ENCODE peak calls at places on chromosomes 5 and 9, in five cellular contexts. X is GM23248, K is fibroblast of lung, Q is neural progenitor cell, T is IMR-90. I is an unnamed sample. For H3K36me3, the result is how much of the 10 kb centered on the place peaks cover.

GRCh38 chr5:53322257-53322656 is 158.2 kb upstream of the FST start:
- DNase-seq in K (peak), Q (no peak), T (peak), X (no peak), I (no peak)

GRCh38 chr9:107992269-107992668 is 502.7 kb upstream of the KLF4 start:
- DNase-seq in X (no peak), T (no peak), K (no peak), Q (no peak), I (no peak)

GRCh38 chr9:132793606-132794580 is 84.2 kb downstream of the AK8 start:
- DNase-seq in X (no peak), T (no peak), K (no peak), Q (no peak), I (no peak)

GRCh38 chr5:175682664-175683063 is 24.8 kb downstream of the HRH2 start:
- DNase-seq in Q (no peak), K (no peak), X (no peak), T (no peak), I (no peak)

GRCh38 chr5:74493426-74493825 is 147.1 kb downstream of the ENC1 start:
- DNase-seq in X (no peak), T (no peak), K (peak), Q (no peak), I (no peak)

GRCh38 chr5:88081877-88082276 is 186.8 kb downstream of the TMEM161B start:
- DNase-seq in T (no peak), Q (no peak), K (no peak), X (no peak), I (no peak)

GRCh38 chr5:180791611-180792213 is 10.9 kb downstream of the MGAT1 start:
- DNase-seq in T (no peak), X (no peak), Q (no peak), K (no peak), I (no peak)

GRCh38 chr5:10573487-10574145 is 9.7 kb downstream of the ANKRD33B start:
- DNase-seq in K (no peak), T (no peak), X (no peak), Q (no peak), I (no peak)

GRCh38 chr9:37903581-37903830 is 421 bp downstream of the SLC25A51 start:
- DNase-seq in K (no peak), Q (no peak), T (no peak), X (peak), I (no peak)

GRCh38 chr9:69397384-69398214 is 72.6 kb downstream of the ENTREP1 start:
- DNase-seq in X (peak), T (no peak), Q (no peak), K (peak), I (no peak)

GRCh38 chr9:2126331-2126789 is 111.2 kb downstream of the SMARCA2 start:
- DNase-seq in X (peak), Q (no peak), K (peak), T (peak), I (no peak)

GRCh38 chr9:123217148-123217585 is 51.2 kb downstream of the STRBP start:
- DNase-seq in T (peak), X (no peak), K (peak), Q (no peak), I (no peak)

GRCh38 chr5:82274343-82275266 is 3.5 kb downstream of the RPS23 start:
- DNase-seq in X (no peak), K (no peak), Q (no peak), T (no peak), I (no peak)

GRCh38 chr9:113154471-113154870 is 3.7 kb downstream of the SLC31A2 start:
- DNase-seq in X (peak), T (peak), K (peak), Q (no peak), I (no peak)

GRCh38 chr5:56601641-56602071 is 213.7 kb upstream of the MAP3K1 start:
- DNase-seq in Q (peak), X (no peak), K (peak), T (peak), I (no peak)

GRCh38 chr9:4116091-4116581 is 183.7 kb downstream of the GLIS3 start:
- DNase-seq in X (peak), K (peak), T (peak), Q (no peak), I (no peak)

GRCh38 chr5:19547640-19548039 is 440.4 kb downstream of the CDH18 start:
- DNase-seq in K (peak), X (peak), Q (no peak), T (peak), I (peak)

GRCh38 chr5:147286296-147286695 is 51.5 kb downstream of the STK32A start:
- DNase-seq in Q (no peak), K (peak), T (no peak), X (no peak), I (no peak)

GRCh38 chr5:168877132-168877895 is 298.1 kb upstream of the PANK3 start:
- DNase-seq in X (no peak), K (no peak), T (no peak), Q (peak), I (no peak)

GRCh38 chr9:117413346-117414219 is 1.3 kb downstream of the ASTN2 start:
- DNase-seq in Q (peak), K (no peak), T (no peak), X (no peak), I (no peak)

GRCh38 chr5:169307648-169308047 is 6.7 kb upstream of the SLIT3 start:
- DNase-seq in K (peak), X (peak), T (no peak), Q (no peak), I (no peak)

GRCh38 chr5:71816307-71816706 is 97.2 kb downstream of the CARTPT start:
- DNase-seq in T (no peak), Q (no peak), X (no peak), K (no peak), I (peak)

GRCh38 chr9:134591573-134591981 is 50.0 kb upstream of the COL5A1 start:
- DNase-seq in X (peak), K (peak), Q (no peak), T (no peak), I (no peak)

GRCh38 chr9:29118555-29118954 is 1545.3 kb upstream of the C9orf72 start:
- DNase-seq in Q (no peak), K (no peak), X (no peak), T (no peak), I (no peak)

GRCh38 chr9:21730899-21731298 is 71.5 kb upstream of the MTAP start:
- DNase-seq in X (peak), K (peak), T (no peak), Q (no peak), I (no peak)

GRCh38 chr5:66828551-66829421 is 232.6 kb downstream of the MAST4 start:
- DNase-seq in X (peak), Q (peak), K (peak), T (peak), I (no peak)

GRCh38 chr9:104993291-104993963 is 65.5 kb upstream of the ABCA1 start:
- DNase-seq in X (peak), K (peak), Q (peak), T (peak), I (no peak)

GRCh38 chr5:142780871-142781270 is 10.7 kb downstream of the ARHGAP26 start:
- DNase-seq in Q (peak), K (no peak), T (no peak), X (no peak), I (no peak)

GRCh38 chr9:88932766-88933165 is 58.5 kb upstream of the S1PR3 start:
- DNase-seq in K (no peak), Q (no peak), T (no peak), X (no peak), I (no peak)

GRCh38 chr9:114141553-114142548 is 13.5 kb upstream of the COL27A1 start:
- DNase-seq in Q (no peak), X (peak), K (peak), T (peak), I (no peak)

DNA sequence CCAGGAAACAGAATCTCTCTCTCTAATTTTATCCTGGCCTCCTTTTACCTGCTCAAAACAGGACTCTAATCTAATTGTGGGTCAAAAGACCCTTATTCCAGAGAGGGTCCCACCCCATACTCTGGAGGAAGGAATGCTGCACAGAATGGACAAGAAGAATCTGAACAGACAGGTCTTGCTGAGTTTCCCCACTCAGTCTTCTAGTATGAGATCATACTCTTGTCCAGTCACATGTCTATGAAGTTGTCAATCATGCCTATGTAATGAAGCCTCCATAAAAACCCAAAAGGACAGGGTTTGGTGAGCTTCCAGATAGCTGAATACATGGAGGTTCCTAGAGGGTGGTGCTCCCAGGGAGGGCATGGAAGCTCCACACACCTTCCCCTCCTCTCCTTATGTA is 123.9 kb upstream of the FER start:
- DNase-seq in Q (no peak), X (no peak), T (no peak), K (no peak), I (no peak)
- H2AFZ ChIP-seq in Q (no peak), X (no peak), T (no peak), K (no peak), I (no peak)

GRCh38 chr5:1820926-1821325 is 19.7 kb downstream of the NDUFS6 start:
- DNase-seq in X (no peak), T (no peak), Q (no peak), K (no peak), I (no peak)

GRCh38 chr5:1821862-1822261 is 20.7 kb downstream of the NDUFS6 start:
- DNase-seq in K (no peak), X (no peak), Q (no peak), T (no peak), I (no peak)

GRCh38 chr5:1819458-1819857 is 18.3 kb downstream of the NDUFS6 start:
- DNase-seq in K (no peak), T (no peak), X (no peak), Q (no peak), I (no peak)

GRCh38 chr5:1818784-1819183 is 17.6 kb downstream of the NDUFS6 start:
- DNase-seq in T (no peak), Q (no peak), X (no peak), K (no peak), I (no peak)

GRCh38 chr5:1820381-1820780 is 19.2 kb downstream of the NDUFS6 start:
- DNase-seq in Q (no peak), K (no peak), X (no peak), T (no peak), I (no peak)
- H3K9ac ChIP-seq in Q (no peak), K (no peak), X (no peak), T (no peak), I (no peak)

DNA sequence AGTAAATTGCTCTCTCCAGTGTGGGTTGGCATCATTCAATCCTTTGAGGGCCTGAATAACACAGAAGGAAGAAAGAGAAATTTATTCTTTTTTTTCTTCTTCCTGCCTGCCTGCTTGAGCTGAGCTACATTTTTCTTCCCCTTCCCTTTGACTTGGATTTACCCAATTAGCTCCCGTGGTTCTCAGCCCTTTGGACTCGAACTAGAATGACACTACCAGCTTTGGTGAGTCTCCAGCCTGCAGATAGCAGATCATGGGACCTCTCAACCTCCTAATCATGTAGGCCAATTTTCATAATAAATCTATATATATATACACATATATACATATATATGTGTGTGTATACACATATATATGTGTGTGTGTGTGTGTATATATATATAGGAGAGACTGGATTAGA is 128.6 kb downstream of the ISOC1 start:
- DNase-seq in Q (no peak), T (no peak), X (no peak), K (no peak), I (no peak)
- H3K36me3 ChIP-seq in Q (under half), T (under half), X (under half), K (under half), I (under half)

GRCh38 chr5:83714780-83715179 is 5.9 kb downstream of the HAPLN1 start:
- DNase-seq in K (no peak), T (no peak), Q (no peak), X (no peak), I (no peak)
- H2AFZ ChIP-seq in K (no peak), T (peak), Q (no peak), X (no peak), I (no peak)

GRCh38 chr5:16902846-16903245 is 33.2 kb downstream of the MYO10 start:
- DNase-seq in Q (no peak), X (peak), K (no peak), T (no peak), I (no peak)

GRCh38 chr5:16897800-16898199 is 38.3 kb downstream of the MYO10 start:
- DNase-seq in Q (peak), T (no peak), K (no peak), X (no peak), I (no peak)

GRCh38 chr5:16899171-16899570 is 36.9 kb downstream of the MYO10 start:
- DNase-seq in Q (no peak), T (no peak), K (no peak), X (no peak), I (no peak)

GRCh38 chr5:16903480-16904300 is 32.4 kb downstream of the MYO10 start:
- DNase-seq in Q (no peak), X (no peak), T (no peak), K (no peak), I (no peak)

DNA sequence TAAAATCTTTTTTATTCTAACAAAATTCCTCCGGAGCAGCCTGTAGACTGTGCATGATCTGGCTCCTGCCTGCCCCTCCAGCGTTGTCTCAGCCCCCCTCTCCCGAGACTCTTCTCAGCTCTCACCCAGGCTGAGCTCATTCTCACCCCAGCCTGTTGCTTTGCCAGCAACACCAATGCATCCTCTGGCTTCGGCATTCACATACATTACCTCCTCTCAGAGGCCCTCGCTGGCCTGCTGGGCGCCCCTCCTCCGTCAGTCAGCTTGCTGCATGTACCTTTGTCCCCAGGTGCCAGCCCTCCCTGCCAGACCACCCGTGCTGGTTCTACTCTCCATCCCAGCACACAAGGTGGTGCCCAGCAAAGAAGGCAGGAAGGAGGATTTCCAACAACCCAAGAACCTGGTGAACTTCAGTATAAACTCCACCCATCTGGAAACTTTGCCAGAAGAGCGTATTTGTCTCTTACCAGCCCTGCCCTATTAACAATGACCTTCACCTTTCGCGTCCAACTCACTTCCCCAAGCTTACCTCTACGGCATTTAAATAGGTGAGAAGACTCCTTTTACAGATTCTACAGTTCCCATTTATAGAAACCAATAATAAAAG is 34.9 kb downstream of the MYO10 start:
- DNase-seq in T (no peak), Q (peak), K (no peak), X (no peak), I (no peak)
- H3K9ac ChIP-seq in T (no peak), Q (no peak), K (no peak), X (no peak), I (no peak)

DNA sequence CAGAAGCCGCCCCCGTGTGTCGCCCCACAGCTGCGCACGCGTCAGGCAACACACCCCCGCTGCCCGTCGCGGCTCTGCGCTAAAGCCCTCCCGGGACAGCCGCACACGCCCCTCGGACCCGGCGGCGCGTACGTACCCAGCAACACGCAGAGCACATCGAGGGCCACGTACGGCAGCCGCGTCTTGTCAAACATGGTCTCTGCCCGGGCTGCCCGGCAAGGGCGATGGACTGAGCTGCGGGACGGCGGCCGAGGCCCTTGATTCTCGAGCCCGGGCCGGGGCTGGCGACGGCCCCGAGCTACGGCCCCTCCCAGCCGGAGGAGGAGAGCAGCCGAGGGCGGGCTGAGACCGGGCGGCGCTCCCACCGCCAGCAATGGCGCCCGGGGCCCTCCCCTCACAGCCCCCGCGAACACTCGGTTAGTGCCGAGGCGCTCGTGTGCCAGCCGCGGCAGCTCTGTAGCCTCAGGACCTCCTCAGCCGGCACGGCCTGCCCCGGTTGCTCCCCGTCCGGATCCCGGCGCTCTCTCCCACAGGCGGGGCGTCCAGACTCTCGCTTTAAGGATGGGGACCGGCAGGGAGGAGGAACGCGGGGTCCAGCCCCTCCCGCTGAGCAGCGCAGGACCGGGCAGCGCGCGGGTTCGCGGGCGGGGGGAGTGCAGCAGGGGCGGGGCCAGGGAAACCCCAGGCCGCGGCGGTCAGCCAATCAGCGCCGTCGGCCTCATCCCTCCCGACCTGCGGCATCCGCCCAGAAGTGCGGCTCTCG is at the start of gene PLPP1:
- DNase-seq in T (peak), K (peak), X (peak), Q (peak), I (peak)
- H3K36me3 ChIP-seq in T (under half), K (under half), X (under half), Q (under half), I (under half)

GRCh38 chr9:137046094-137046787 is at the start of gene NPDC1:
- DNase-seq in K (peak), T (peak), Q (peak), X (peak), I (no peak)
- H2AFZ ChIP-seq in K (peak), T (peak), Q (peak), X (peak), I (peak)

GRCh38 chr5:77841616-77842015 is 65.5 kb upstream of the TBCA start:
- DNase-seq in Q (no peak), T (no peak), X (no peak), K (no peak), I (no peak)

GRCh38 chr5:77842247-77842646 is 66.1 kb upstream of the TBCA start:
- DNase-seq in Q (no peak), T (no peak), K (no peak), X (peak), I (no peak)

GRCh38 chr5:77845273-77845646 is 69.1 kb upstream of the TBCA start:
- DNase-seq in Q (no peak), X (no peak), T (no peak), K (no peak), I (no peak)

GRCh38 chr5:77844408-77845272 is 68.5 kb upstream of the TBCA start:
- DNase-seq in X (peak), T (no peak), Q (peak), K (peak), I (no peak)

DNA sequence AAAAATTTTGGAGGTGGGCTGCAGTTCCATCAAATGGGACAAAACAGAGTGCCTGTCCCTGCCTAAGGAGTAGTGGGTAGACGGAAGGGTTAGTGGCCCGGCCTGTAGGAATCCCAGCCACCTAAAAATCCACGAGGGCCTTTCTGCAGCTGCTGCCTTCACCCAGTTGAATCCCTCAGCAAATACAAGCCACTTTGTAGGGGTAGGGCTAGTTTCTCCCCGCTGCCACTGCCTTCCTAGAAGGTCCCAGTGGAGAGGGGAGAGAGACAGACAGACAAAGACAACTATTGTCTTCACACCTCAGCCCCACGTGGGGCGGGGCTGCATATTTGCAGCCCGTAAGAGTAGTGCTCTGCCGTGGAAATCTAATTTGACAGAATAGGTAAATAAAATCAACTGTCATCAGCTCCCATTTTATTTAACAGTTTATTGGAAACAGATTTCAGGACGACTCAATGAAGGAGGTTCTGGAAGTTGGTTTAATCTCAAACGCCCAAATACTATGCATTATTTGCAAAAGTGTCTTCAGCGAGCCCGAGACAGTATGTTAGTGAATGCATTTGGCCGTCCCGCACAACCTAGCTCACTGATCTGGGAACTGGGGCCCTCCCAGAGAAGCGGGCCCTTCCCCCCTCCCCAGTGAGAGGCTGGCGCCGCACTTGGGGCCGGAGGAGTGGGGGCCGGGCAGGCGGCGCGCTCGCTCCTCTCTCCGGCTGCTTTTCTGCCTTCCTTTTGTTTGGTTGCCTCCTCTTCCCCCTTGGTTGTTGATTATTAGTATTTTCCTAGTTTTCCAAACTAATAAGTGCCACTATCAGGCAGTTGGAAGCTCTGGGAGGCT is 67.7 kb upstream of the TBCA start:
- DNase-seq in T (no peak), Q (peak), X (peak), K (peak), I (no peak)
- H3K9ac ChIP-seq in T (no peak), Q (no peak), X (peak), K (no peak), I (no peak)

I was measured in keratinocyte.